ENCODE peak calls at places on chromosomes 13 and 19, in four cellular contexts. C is H9, U is neural progenitor cell, B is IMR-90. I is an unnamed sample.
A peak's percentile ranks its signal among the peaks of the same experiment; 100 is the strongest.

GRCh38 chr13:83547043-83547442 is 335.2 kb downstream of the SLITRK1 start:
- DNase-seq in U (no peak), B (no peak), C (no peak), I (no peak)

GRCh38 chr13:64505511-64505910 is 2724.6 kb downstream of the PCDH9 start:
- DNase-seq in C (no peak), B (peak; percentile 80), U (no peak), I (peak; percentile 76)

GRCh38 chr19:36054119-36054732 is at the start of gene THAP8:
- DNase-seq in U (peak; percentile 99), C (peak; percentile 99), B (peak; percentile 99), I (peak; percentile 99)

GRCh38 chr19:48190288-48191284 is 20.1 kb downstream of the ZSWIM9 start:
- DNase-seq in U (peak; percentile 81), C (peak; percentile 98), B (peak; percentile 82), I (peak; percentile 56)

GRCh38 chr19:20359933-20360720 is 193.1 kb downstream of the ZNF486 start:
- DNase-seq in U (peak; percentile 47), B (no peak), C (peak; percentile 64), I (no peak)

GRCh38 chr19:911197-912033 is 1.6 kb downstream of the R3HDM4 start:
- DNase-seq in U (no peak), B (no peak), C (peak; percentile 55), I (no peak)

GRCh38 chr19:49591731-49592485 is 926 bp downstream of the PRR12 start:
- DNase-seq in B (peak; percentile 26), C (peak; percentile 78), U (peak; percentile 71), I (peak; percentile 38)

GRCh38 chr19:925912-926594 is at the start of gene ARID3A:
- DNase-seq in U (peak; percentile 73), B (no peak), C (peak; percentile 71), I (peak; percentile 79)

GRCh38 chr19:18844806-18845329 is 13.1 kb downstream of the UPF1 start:
- DNase-seq in U (no peak), C (no peak), B (no peak), I (no peak)

GRCh38 chr19:4639531-4640246 is 373 bp downstream of the TNFAIP8L1 start:
- DNase-seq in B (no peak), C (no peak), U (no peak), I (no peak)

GRCh38 chr13:81927347-81927746 is 1586.4 kb upstream of the SPRY2 start:
- DNase-seq in B (no peak), C (peak; percentile 27), U (peak; percentile 6), I (no peak)

GRCh38 chr13:98957731-98958442 is 20.0 kb downstream of the DOCK9 start:
- DNase-seq in U (no peak), B (no peak), C (no peak), I (no peak)

GRCh38 chr19:4507150-4507452 is 11.2 kb downstream of the PLIN4 start:
- DNase-seq in U (no peak), C (no peak), B (no peak), I (no peak)

GRCh38 chr19:39110263-39110967 is 15.2 kb upstream of the PAK4 start:
- DNase-seq in B (no peak), U (peak; percentile 74), C (peak; percentile 55), I (peak; percentile 27)

DNA sequence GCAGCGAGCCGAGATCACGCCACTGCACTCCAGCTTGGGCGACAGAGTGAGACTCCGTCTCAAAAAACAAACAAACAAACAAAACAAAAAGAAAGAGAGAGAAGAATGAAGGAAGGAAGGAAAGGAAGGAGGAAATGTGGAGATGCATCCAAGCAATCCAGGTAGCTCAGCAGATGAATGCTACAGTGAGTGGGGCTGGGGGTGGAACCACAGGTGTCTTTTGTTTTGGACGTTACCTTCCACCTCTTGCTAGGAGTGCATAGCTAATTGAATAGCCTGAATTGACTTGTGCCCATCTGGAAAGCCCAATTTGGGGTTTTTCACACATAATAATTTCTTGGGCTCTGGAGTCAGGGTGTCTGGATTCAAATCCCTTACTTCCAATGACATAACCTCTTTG is 66.0 kb upstream of the GTF3A start:
- DNase-seq in C (no peak), U (no peak), B (no peak), I (no peak)
- H3K4me2 ChIP-seq in C (no peak overlapping the region), U (no peak overlapping the region), B (no peak overlapping the region), I (no peak overlapping the region)

DNA sequence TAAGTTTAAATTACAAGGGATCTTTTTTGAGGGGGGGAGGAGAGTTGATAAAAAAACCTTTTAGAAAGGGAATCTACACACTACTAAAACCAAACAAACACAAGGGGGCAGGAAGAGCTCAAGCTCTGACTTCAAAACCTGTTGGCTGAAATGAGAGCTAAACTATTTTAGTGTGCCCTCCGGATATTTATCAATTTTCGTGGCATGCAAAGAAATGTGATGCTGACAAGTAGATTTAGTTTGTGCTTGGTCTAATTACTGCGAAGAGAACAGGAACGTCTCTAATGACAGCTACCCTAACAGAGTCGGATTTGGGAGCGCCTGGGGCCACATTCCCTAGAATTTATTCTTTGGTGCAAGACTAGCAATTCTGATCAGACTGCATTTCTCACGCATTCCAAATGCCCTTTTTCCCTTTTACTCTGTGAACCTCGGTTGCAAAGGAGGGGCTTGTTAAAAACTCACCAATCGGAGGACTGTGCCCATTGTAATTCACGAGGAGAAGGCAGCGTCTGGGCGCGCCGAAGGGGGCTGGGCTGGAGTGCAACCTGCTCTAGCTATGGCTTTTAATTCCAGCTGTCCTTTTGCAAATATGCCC is 804 bp upstream of the FREM2 start:
- DNase-seq in C (peak; percentile 83), U (peak; percentile 83), B (no peak), I (peak; percentile 18)
- TF ChIP-seq CTCF in C (peak; percentile 57), U (peak; percentile 54), B (no peak), I (no peak)

GRCh38 chr13:77980592-77980991 is 62.0 kb upstream of the EDNRB start:
- DNase-seq in C (no peak), B (peak; percentile 81), U (peak; percentile 4), I (peak; percentile 80)
- H3K4me2 ChIP-seq in C (no peak overlapping the region), B (no peak overlapping the region), U (no peak overlapping the region), I (no peak overlapping the region)

DNA sequence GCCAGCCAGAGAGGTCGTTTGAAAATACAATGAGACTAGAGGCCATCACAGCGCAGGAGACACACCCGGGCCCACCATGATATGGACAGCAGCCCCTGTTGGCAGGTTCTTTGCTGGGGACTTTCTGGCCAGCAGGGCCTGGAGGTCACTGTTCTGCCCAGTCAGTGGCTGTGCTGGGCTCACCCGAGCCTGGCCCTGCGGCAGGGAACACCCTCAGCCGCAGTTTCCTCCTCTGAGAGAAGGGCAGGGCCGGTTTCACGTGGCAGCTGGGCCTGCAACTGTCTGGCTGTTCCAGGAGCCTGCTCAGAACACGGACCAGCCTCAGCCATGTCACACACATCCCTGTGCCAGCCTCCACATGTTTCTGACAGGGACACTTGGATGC is 39.4 kb downstream of the ADPRHL1 start:
- DNase-seq in B (no peak), C (no peak), U (peak; percentile 1), I (peak; percentile 62)
- TF ChIP-seq CTCF in B (no peak), C (no peak), U (no peak), I (no peak)

GRCh38 chr13:24851546-24851945 is 87.6 kb downstream of the RNF17 start:
- DNase-seq in B (peak; percentile 61), U (no peak), C (no peak), I (peak; percentile 82)
- H3K4me2 ChIP-seq in B (peak overlapping the region; percentile 64), U (no peak overlapping the region), C (no peak overlapping the region), I (peak overlapping the region; percentile 32)

I was measured in fibroblast of lung.